ENCODE peak calls at places on chromosome 12, in ten cellular contexts. T is NCI-H446 treated with DMSO at 0.1 percent for 48 hours, I is GOT3, R is ACHN, H is MV-4-11, N is activated T-cell treated with anti-CD3 and anti-CD28 coated beads for 4 hours, D is iris pigment epithelial cell, S is fibroblast of the aortic adventitia, W is astrocyte of the hippocampus, F is uterus. P is an unnamed sample.

GRCh38 chr12:106301611-106302321 is 767 bp upstream of the TCP11L2 start:
- DNase-seq in T (peak), I (no peak), R (peak), H (peak), N (peak), D (peak), S (peak), W (peak), F (peak), P (peak)

GRCh38 chr12:131869871-131870418 is 24.5 kb upstream of the ULK1 start:
- DNase-seq in T (no peak), I (no peak), R (peak), H (no peak), N (no peak), D (peak), S (peak), W (peak), F (no peak), P (no peak)

GRCh38 chr12:92529944-92530343 is 172.8 kb upstream of the PLEKHG7 start:
- DNase-seq in T (no peak), I (no peak), R (no peak), H (no peak), N (no peak), D (no peak), S (no peak), W (no peak), F (no peak), P (no peak)

GRCh38 chr12:92735131-92735721 is 32.4 kb downstream of the PLEKHG7 start:
- DNase-seq in T (peak), I (no peak), R (no peak), H (peak), N (no peak), D (peak), S (peak), W (peak), F (peak), P (peak)

GRCh38 chr12:129729170-129729569 is 174.7 kb downstream of the TMEM132D start:
- DNase-seq in T (no peak), I (no peak), R (no peak), H (no peak), N (no peak), D (no peak), S (no peak), W (no peak), F (no peak), P (no peak)

GRCh38 chr12:1533602-1534304 is 60.6 kb downstream of the FBXL14 start:
- DNase-seq in T (no peak), I (no peak), R (peak), H (peak), N (no peak), D (peak), S (peak), W (peak), F (no peak), P (peak)

GRCh38 chr12:53232641-53233538 is 881 bp upstream of the RARG start:
- DNase-seq in T (no peak), I (no peak), R (peak), H (peak), N (no peak), D (no peak), S (peak), W (peak), F (no peak), P (no peak)

GRCh38 chr12:76586764-76587395 is 27.3 kb upstream of the OSBPL8 start:
- DNase-seq in T (peak), I (no peak), R (peak), H (peak), N (peak), D (peak), S (peak), W (peak), F (peak), P (peak)

GRCh38 chr12:49673446-49674317 is 33.5 kb downstream of the FMNL3 start:
- DNase-seq in T (peak), I (peak), R (no peak), H (no peak), N (no peak), D (peak), S (peak), W (peak), F (peak), P (no peak)

GRCh38 chr12:6288235-6288634 is 22.2 kb upstream of the PLEKHG6 start:
- DNase-seq in T (no peak), I (no peak), R (no peak), H (no peak), N (no peak), D (peak), S (peak), W (no peak), F (no peak), P (no peak)

GRCh38 chr12:65121049-65121955 is at the start of gene WIF1:
- DNase-seq in T (no peak), I (no peak), R (no peak), H (no peak), N (peak), D (no peak), S (no peak), W (peak), F (no peak), P (peak)

GRCh38 chr12:131057211-131057721 is 103.6 kb downstream of the ADGRD1 start:
- DNase-seq in T (no peak), I (no peak), R (no peak), H (no peak), N (no peak), D (no peak), S (no peak), W (no peak), F (no peak), P (no peak)

GRCh38 chr12:80353254-80353653 is 90.8 kb upstream of the PTPRQ start:
- DNase-seq in T (no peak), I (no peak), R (no peak), H (no peak), N (no peak), D (peak), S (no peak), W (peak), F (no peak), P (no peak)

GRCh38 chr12:39144613-39145061 is 239.2 kb upstream of the CPNE8 start:
- DNase-seq in T (no peak), I (no peak), R (no peak), H (no peak), N (no peak), D (no peak), S (no peak), W (no peak), F (no peak), P (no peak)

P was measured in A673.